ENCODE peak calls at places on chromosomes 4 and X, in seven cellular contexts. A is bronchial epithelial cell; X is CD4-positive, alpha-beta T cell; F is suprapubic skin; I is CD8-positive, alpha-beta T cell; E is uterus; S is AG04449. W is an unnamed sample.

GRCh38 chr4:152591876-152592275 is 56.0 kb upstream of the FBXW7 start:
- DNase-seq in A (no peak), X (no peak), F (no peak), I (no peak), E (no peak), S (no peak), W (no peak)

GRCh38 chr4:165394275-165394674 is 15.5 kb downstream of the CPE start:
- DNase-seq in A (peak; percentile 79), X (no peak), F (no peak), I (no peak), E (no peak), S (no peak), W (no peak)

GRCh38 chrX:39470588-39471155 is 627.1 kb downstream of the BCOR start:
- DNase-seq in A (no peak), X (no peak), F (no peak), I (no peak), E (peak; percentile 88), S (no peak), W (no peak)

GRCh38 chrX:413322-414201 is 26.9 kb upstream of the PPP2R3B start:
- DNase-seq in A (no peak), X (no peak), F (no peak), I (no peak), E (no peak), S (no peak), W (no peak)

GRCh38 chrX:45758319-45758718 is 557.6 kb upstream of the DIPK2B start:
- DNase-seq in A (peak; percentile 74), X (no peak), F (no peak), I (no peak), E (no peak), S (no peak), W (no peak)

GRCh38 chr4:128721896-128722295 is 87.6 kb upstream of the JADE1 start:
- DNase-seq in A (no peak), X (no peak), F (no peak), I (no peak), E (no peak), S (no peak), W (no peak)

GRCh38 chr4:56728512-56728911 is 47.4 kb upstream of the HOPX start:
- DNase-seq in A (peak; percentile 79), X (no peak), F (no peak), I (no peak), E (peak; percentile 55), S (peak; percentile 87), W (no peak)

GRCh38 chrX:1380672-1381233 is 11.2 kb downstream of the SLC25A6 start:
- DNase-seq in A (no peak), X (no peak), F (no peak), I (no peak), E (no peak), S (no peak), W (no peak)

GRCh38 chr4:10200869-10201268 is 84.3 kb upstream of the WDR1 start:
- DNase-seq in A (no peak), X (no peak), F (no peak), I (no peak), E (no peak), S (no peak), W (no peak)

GRCh38 chrX:118847676-118848075 is 24.1 kb downstream of the ZCCHC12 start:
- DNase-seq in A (peak; percentile 33), X (no peak), F (no peak), I (no peak), E (no peak), S (no peak), W (no peak)

GRCh38 chr4:130486841-130487240 is 1390.9 kb downstream of the C4orf33 start:
- DNase-seq in A (peak; percentile 36), X (no peak), F (no peak), I (no peak), E (no peak), S (no peak), W (no peak)

GRCh38 chr4:152975615-152976465 is 39.7 kb downstream of the FHDC1 start:
- DNase-seq in A (no peak), X (no peak), F (no peak), I (no peak), E (no peak), S (no peak), W (no peak)

GRCh38 chr4:170014359-170015008 is 11.7 kb downstream of the MFAP3L start:
- DNase-seq in A (no peak), X (no peak), F (no peak), I (no peak), E (peak; percentile 93), S (peak; percentile 28), W (no peak)

GRCh38 chr4:21921526-21922180 is 26.9 kb downstream of the KCNIP4 start:
- DNase-seq in A (no peak), X (no peak), F (no peak), I (no peak), E (no peak), S (no peak), W (no peak)

GRCh38 chr4:7756561-7757355 is 182.9 kb downstream of the AFAP1 start:
- DNase-seq in A (no peak), X (no peak), F (no peak), I (no peak), E (no peak), S (no peak), W (no peak)

GRCh38 chr4:153152453-153153338 is 51.5 kb upstream of the TRIM2 start:
- DNase-seq in A (no peak), X (peak; percentile 71), F (peak; percentile 80), I (no peak), E (no peak), S (no peak), W (peak; percentile 25)

GRCh38 chr4:532588-533317 is 33.7 kb downstream of the PIGG start:
- DNase-seq in A (no peak), X (no peak), F (no peak), I (no peak), E (no peak), S (no peak), W (no peak)

GRCh38 chr4:100690812-100691211 is 173.0 kb upstream of the EMCN start:
- DNase-seq in A (no peak), X (no peak), F (no peak), I (no peak), E (no peak), S (no peak), W (no peak)

GRCh38 chr4:71026086-71026485 is 32.6 kb downstream of the DCK start:
- DNase-seq in A (peak; percentile 75), X (no peak), F (no peak), I (no peak), E (no peak), S (no peak), W (no peak)

GRCh38 chr4:169716677-169717076 is 41.1 kb downstream of the HPF1 start:
- DNase-seq in A (no peak), X (no peak), F (no peak), I (no peak), E (no peak), S (no peak), W (no peak)

GRCh38 chr4:35541888-35542213 is 702.5 kb downstream of the ARAP2 start:
- DNase-seq in A (no peak), X (no peak), F (no peak), I (no peak), E (no peak), S (no peak), W (no peak)

GRCh38 chr4:79044260-79044659 is 105.0 kb upstream of the PAQR3 start:
- DNase-seq in A (no peak), X (no peak), F (no peak), I (no peak), E (no peak), S (no peak), W (no peak)

GRCh38 chr4:79046191-79046590 is 107.0 kb upstream of the PAQR3 start:
- DNase-seq in A (no peak), X (no peak), F (no peak), I (no peak), E (no peak), S (no peak), W (no peak)

GRCh38 chr4:79042079-79042674 is 102.9 kb upstream of the PAQR3 start:
- DNase-seq in A (peak; percentile 41), X (no peak), F (no peak), I (no peak), E (peak; percentile 25), S (no peak), W (no peak)
- TF ChIP-seq CTCF in A (peak; percentile 43), X (no peak), F (peak; percentile 29), I (no peak), E (peak; percentile 49), S (peak; percentile 20), W (peak; percentile 68)

GRCh38 chrX:50996930-50997329 is 86.4 kb downstream of the BMP15 start:
- DNase-seq in A (no peak), X (no peak), F (no peak), I (no peak), E (no peak), S (no peak), W (no peak)
- TF ChIP-seq CTCF in A (no peak), X (no peak), F (no peak), I (no peak), E (no peak), S (no peak), W (no peak)

GRCh38 chr4:4470208-4470607 is 71.6 kb downstream of the STX18 start:
- DNase-seq in A (no peak), X (no peak), F (no peak), I (no peak), E (no peak), S (no peak), W (no peak)
- TF ChIP-seq CTCF in A (no peak), X (no peak), F (no peak), I (no peak), E (no peak), S (no peak), W (no peak)

GRCh38 chr4:186188107-186188506 is 3.3 kb upstream of the CYP4V2 start:
- DNase-seq in A (no peak), X (no peak), F (no peak), I (no peak), E (no peak), S (no peak), W (no peak)

GRCh38 chr4:186189656-186190055 is 1.7 kb upstream of the CYP4V2 start:
- DNase-seq in A (no peak), X (no peak), F (no peak), I (no peak), E (no peak), S (no peak), W (no peak)

GRCh38 chr4:186191266-186192067 is at the start of gene CYP4V2:
- DNase-seq in A (peak; percentile 51), X (peak; percentile 87), F (peak; percentile 88), I (peak; percentile 64), E (peak; percentile 79), S (no peak), W (peak; percentile 60)

GRCh38 chr4:186192068-186192751 is 843 bp downstream of the CYP4V2 start:
- DNase-seq in A (peak; percentile 33), X (no peak), F (no peak), I (no peak), E (peak; percentile 46), S (no peak), W (no peak)

DNA sequence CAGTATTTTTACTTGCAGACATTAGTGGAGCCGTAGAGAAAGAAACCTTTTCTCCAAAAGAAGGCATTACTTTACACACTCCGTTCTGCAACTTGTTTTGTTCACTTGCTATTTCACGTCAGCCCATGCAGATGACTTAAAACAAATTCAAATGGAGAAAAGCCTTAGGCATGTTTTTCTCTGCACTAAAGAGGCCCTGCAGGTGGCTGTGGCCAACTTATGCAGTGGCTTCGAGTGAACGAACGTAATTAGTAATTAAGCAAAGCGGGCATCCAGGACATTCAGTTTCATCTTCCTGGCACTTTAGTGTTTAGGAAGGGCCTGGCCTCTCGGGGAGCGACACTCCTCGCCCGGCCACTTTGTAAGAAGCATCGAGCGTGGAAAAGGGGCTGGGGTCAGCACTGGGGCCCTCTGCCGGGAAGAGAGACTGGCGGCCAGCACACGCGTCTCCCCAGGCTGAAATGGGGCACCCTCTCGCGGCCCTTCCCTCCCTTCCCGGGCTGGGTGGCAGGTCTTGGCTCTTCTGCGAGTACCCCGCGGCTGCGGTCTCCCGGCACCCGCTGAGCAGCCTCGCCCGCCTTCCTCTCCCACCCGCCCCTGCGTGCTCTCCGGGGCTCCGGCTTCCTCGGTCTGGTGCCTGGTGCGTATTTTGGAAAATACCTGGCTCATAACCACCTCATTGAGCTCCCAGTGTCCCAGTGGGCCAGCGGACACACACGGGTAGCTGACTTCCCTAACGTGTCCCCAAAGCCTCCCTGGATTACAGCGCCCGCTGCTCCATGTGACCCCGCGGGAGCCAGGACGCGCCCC is 706 bp upstream of the CYP4V2 start:
- DNase-seq in A (peak; percentile 14), X (peak; percentile 62), F (no peak), I (no peak), E (no peak), S (no peak), W (peak; percentile 26)
- TF ChIP-seq CTCF in A (no peak), X (no peak), F (no peak), I (no peak), E (no peak), S (peak; percentile 1), W (peak; percentile 22)

W was measured in progenitor cell of endocrine pancreas.